ENCODE peak calls at places on chromosomes 6 and 20, in eight cellular contexts. A is thyroid gland, L is IMR-90, M is dorsolateral prefrontal cortex, U is H9, H is adrenal gland, F is neural progenitor cell, O is tibial artery. Y is an unnamed sample.

GRCh38 chr20:22462975-22463914 is 121.1 kb downstream of the FOXA2 start:
- DNase-seq in A (no peak), L (no peak), M (no peak), U (no peak), H (no peak), F (peak; percentile 37), O (no peak), Y (no peak)

GRCh38 chr20:50245561-50246366 is 55.1 kb downstream of the CEBPB start:
- DNase-seq in A (peak; percentile 83), L (peak; percentile 85), M (no peak), U (no peak), H (no peak), F (no peak), O (no peak), Y (no peak)

GRCh38 chr6:160104821-160105517 is 16.6 kb upstream of the SLC22A1 start:
- DNase-seq in A (no peak), L (no peak), M (no peak), U (no peak), H (no peak), F (no peak), O (peak; percentile 54), Y (no peak)

GRCh38 chr6:157813191-157813590 is 9.9 kb upstream of the SNX9 start:
- DNase-seq in A (no peak), L (peak; percentile 53), M (no peak), U (no peak), H (peak; percentile 40), F (no peak), O (peak; percentile 84), Y (no peak)

GRCh38 chr20:46025376-46025783 is 3.6 kb upstream of the SLC12A5 start:
- DNase-seq in A (no peak), L (no peak), M (no peak), U (no peak), H (no peak), F (peak; percentile 27), O (no peak), Y (peak; percentile 30)

GRCh38 chr6:84282566-84282965 is 55.1 kb upstream of the CEP162 start:
- DNase-seq in A (peak; percentile 50), L (peak; percentile 1), M (no peak), U (no peak), H (no peak), F (no peak), O (peak; percentile 76), Y (no peak)

GRCh38 chr20:54103067-54103761 is 32.8 kb upstream of the BCAS1 start:
- DNase-seq in A (peak; percentile 80), L (peak; percentile 64), M (no peak), U (peak; percentile 81), H (peak; percentile 77), F (peak; percentile 82), O (peak; percentile 68), Y (peak; percentile 56)

GRCh38 chr20:56328861-56329260 is 29.9 kb upstream of the FAM210B start:
- DNase-seq in A (no peak), L (peak; percentile 8), M (no peak), U (no peak), H (peak; percentile 31), F (peak; percentile 51), O (no peak), Y (no peak)

GRCh38 chr6:95242560-95242959 is 334.8 kb upstream of the MANEA start:
- DNase-seq in A (no peak), L (no peak), M (no peak), U (no peak), H (no peak), F (no peak), O (no peak), Y (no peak)

GRCh38 chr6:37273697-37274096 is 15.8 kb upstream of the TMEM217 start:
- DNase-seq in A (no peak), L (no peak), M (no peak), U (no peak), H (no peak), F (no peak), O (no peak), Y (no peak)

GRCh38 chr20:32743237-32744112 is at the start of gene COMMD7:
- DNase-seq in A (peak; percentile 74), L (peak; percentile 44), M (no peak), U (peak; percentile 90), H (peak; percentile 53), F (peak; percentile 75), O (peak; percentile 79), Y (peak; percentile 86)

GRCh38 chr6:89311853-89312531 is 3.1 kb downstream of the GABRR2 start:
- DNase-seq in A (peak; percentile 74), L (peak; percentile 54), M (no peak), U (peak; percentile 83), H (peak; percentile 48), F (peak; percentile 83), O (peak; percentile 84), Y (no peak)

GRCh38 chr20:36585410-36586125 is 12.2 kb downstream of the TGIF2 start:
- DNase-seq in A (no peak), L (peak; percentile 20), M (no peak), U (peak; percentile 93), H (no peak), F (peak; percentile 23), O (no peak), Y (no peak)

GRCh38 chr20:62918137-62918536 is 8.2 kb downstream of the DIDO1 start:
- DNase-seq in A (no peak), L (no peak), M (no peak), U (no peak), H (no peak), F (no peak), O (peak; percentile 2), Y (no peak)

GRCh38 chr20:49603209-49603627 is 35.3 kb upstream of the PTGIS start:
- DNase-seq in A (no peak), L (peak; percentile 45), M (no peak), U (peak; percentile 71), H (no peak), F (peak; percentile 59), O (no peak), Y (peak; percentile 47)

GRCh38 chr20:33233129-33233774 is 2.5 kb upstream of the BPIFA1 start:
- DNase-seq in A (no peak), L (no peak), M (no peak), U (peak; percentile 65), H (no peak), F (peak; percentile 61), O (peak; percentile 28), Y (peak; percentile 40)

GRCh38 chr20:47725248-47725973 is 59.9 kb downstream of the SULF2 start:
- DNase-seq in A (peak; percentile 60), L (peak; percentile 73), M (peak; percentile 56), U (peak; percentile 86), H (peak; percentile 71), F (peak; percentile 88), O (peak; percentile 79), Y (peak; percentile 81)

DNA sequence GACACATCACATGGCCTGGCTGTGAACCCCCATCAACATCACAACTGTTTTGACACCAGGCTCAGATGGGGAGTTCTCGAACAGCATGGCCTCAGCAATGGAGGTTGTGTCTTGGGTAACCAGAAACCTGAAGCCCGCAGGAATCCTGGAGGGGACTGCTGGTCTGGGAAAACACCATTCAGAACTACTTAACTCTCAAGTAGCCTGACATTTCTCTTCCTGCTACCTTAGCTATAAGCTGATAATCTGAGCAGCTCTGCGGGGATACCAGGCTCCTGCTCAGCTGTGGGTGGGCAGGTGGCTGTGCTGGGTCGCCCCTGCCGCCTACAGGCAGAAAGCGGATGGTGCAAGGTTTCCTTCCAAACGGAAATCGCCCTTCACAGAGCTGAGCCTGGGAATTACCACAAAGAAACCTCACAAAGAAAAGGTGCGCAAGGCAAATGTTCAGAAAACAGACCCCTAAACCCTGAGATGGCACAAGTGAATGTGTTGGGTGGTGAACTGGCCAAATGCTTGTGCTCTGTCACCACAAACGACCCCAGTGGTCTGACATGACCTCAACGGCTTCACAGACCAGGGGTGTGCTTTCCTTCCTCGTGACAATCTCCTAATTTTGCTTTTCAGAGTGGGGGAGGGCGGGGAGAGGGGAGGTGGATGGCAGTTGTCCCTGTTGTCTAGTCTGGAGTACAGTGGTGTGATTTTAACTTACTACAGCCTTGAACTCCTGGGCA is 29.5 kb downstream of the SNX5 start:
- DNase-seq in A (peak; percentile 68), L (peak; percentile 67), M (peak; percentile 56), U (peak; percentile 86), H (peak; percentile 58), F (peak; percentile 92), O (peak; percentile 83), Y (peak; percentile 80)
- H3K27ac ChIP-seq in A (no peak overlapping the region), L (no peak overlapping the region), M (no peak overlapping the region), U (peak overlapping the region; percentile 50), H (no peak overlapping the region), F (no peak overlapping the region), O (peak overlapping the region; percentile 61), Y (no peak overlapping the region)

DNA sequence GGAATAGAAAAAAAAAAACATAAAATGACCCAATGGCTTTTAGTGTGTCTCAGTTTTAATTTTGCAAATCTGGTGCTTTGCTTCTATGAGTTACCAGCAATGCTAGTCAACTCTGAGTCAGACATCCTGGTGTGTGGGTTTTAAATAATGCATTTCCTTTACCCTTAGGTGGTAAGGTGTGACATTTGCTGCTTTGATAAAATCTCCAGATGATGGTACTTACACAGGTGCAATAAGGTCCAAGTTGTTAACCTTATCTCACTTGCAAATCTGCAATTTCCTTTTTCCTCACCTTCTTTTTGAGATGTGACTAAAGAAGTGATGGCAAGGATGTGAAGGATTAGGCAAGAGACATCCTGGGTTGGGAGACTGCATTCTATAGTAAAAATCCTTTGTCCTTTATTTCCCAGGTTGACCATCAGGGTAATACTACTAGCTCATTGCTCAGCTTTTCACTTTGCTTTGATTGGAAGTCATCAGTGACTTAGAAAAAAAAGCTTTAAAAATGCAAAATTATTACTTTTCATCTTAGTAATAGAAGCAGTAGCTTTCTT is 818.5 kb upstream of the FLRT3 start:
- DNase-seq in A (no peak), L (no peak), M (no peak), U (no peak), H (no peak), F (no peak), O (no peak), Y (no peak)
- H3K27ac ChIP-seq in A (no peak overlapping the region), L (no peak overlapping the region), M (no peak overlapping the region), U (no peak overlapping the region), H (no peak overlapping the region), F (no peak overlapping the region), O (no peak overlapping the region), Y (no peak overlapping the region)

DNA sequence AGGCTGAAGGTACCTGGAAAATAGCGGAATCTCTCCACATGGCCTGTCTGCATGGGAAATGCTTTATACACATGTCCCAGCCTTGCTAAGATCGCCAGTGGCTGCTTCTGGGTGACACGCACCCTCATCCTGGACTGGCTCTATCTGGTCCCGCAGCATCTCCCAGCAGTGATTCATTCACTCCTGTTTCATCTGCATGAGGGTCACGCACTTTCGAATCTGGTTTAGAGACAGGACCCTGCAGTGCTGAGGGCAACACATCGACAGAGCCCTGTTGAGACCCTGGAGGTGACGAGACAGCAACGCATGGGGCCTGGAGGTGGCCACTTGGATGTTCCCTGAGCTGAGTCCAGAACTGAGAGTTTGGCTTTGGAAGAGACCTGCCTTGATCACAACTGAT is 136.5 kb downstream of the SMOC2 start:
- DNase-seq in A (no peak), L (no peak), M (no peak), U (no peak), H (no peak), F (no peak), O (peak; percentile 56), Y (no peak)
- H3K27ac ChIP-seq in A (no peak overlapping the region), L (no peak overlapping the region), M (no peak overlapping the region), U (no peak overlapping the region), H (no peak overlapping the region), F (no peak overlapping the region), O (no peak overlapping the region), Y (no peak overlapping the region)

DNA sequence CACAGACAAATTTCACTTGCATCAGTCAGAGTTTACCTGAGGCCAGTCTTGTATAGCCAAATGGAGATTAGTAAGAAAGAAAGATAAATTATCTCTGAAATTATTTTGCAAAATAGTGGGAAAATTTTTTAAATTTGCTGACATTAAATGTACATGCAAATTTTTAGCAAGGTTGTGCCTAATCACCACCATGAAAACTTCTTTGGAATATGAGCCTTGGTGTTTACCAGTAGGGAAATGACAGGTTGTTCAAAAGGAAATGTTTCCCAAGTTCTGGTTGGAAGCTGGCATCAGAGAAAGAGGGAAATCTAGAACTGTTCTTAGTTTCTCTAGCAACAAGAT is 34.4 kb upstream of the LOC128125822 start:
- DNase-seq in A (no peak), L (no peak), M (no peak), U (no peak), H (no peak), F (no peak), O (no peak), Y (no peak)
- H3K27ac ChIP-seq in A (no peak overlapping the region), L (no peak overlapping the region), M (no peak overlapping the region), U (no peak overlapping the region), H (no peak overlapping the region), F (no peak overlapping the region), O (no peak overlapping the region), Y (no peak overlapping the region)